ENCODE peak calls at places on chromosomes 16 and 17, in eight cellular contexts. B is left lung, J is pancreas, E is NB4, O is kidney epithelial cell, A is esophagus squamous epithelium, K is cardiac fibroblast, Q is tibial nerve. M is an unnamed sample.

GRCh38 chr16:53043986-53044571 is 8.6 kb downstream of the CHD9NB start:
- DNase-seq in E (no peak), J (peak; percentile 79), O (no peak), A (no peak), K (no peak), B (no peak), Q (no peak), M (peak; percentile 67)

GRCh38 chr16:2323701-2324100 is 16.8 kb downstream of the ABCA3 start:
- DNase-seq in O (no peak), A (no peak), J (no peak), E (no peak), Q (no peak), B (no peak), K (no peak), M (no peak)

GRCh38 chr17:38942641-38943040 is 17.2 kb downstream of the LASP1NB start:
- DNase-seq in A (no peak), J (no peak), E (no peak), K (no peak), B (no peak), Q (no peak), O (no peak), M (no peak)

GRCh38 chr17:39139137-39139516 is 12.3 kb downstream of the PLXDC1 start:
- DNase-seq in O (no peak), Q (no peak), A (no peak), B (no peak), J (no peak), E (no peak), K (peak; percentile 86), M (no peak)

GRCh38 chr16:1780677-1781072 is 1.7 kb downstream of the SPSB3 start:
- DNase-seq in E (no peak), A (no peak), K (no peak), O (no peak), Q (no peak), J (no peak), B (no peak), M (no peak)

GRCh38 chr17:41697122-41697962 is 8.7 kb downstream of the EIF1 start:
- DNase-seq in J (no peak), A (no peak), K (peak; percentile 72), O (no peak), E (peak; percentile 43), B (peak; percentile 74), Q (peak; percentile 87), M (no peak)

GRCh38 chr16:86987746-86988670 is 329.2 kb downstream of the C16orf95 start:
- DNase-seq in Q (no peak), J (no peak), K (no peak), B (peak; percentile 24), O (no peak), E (no peak), A (no peak), M (no peak)

GRCh38 chr16:28292731-28293588 is 635 bp downstream of the SBK1 start:
- DNase-seq in A (no peak), O (no peak), Q (no peak), J (peak; percentile 80), E (no peak), K (no peak), B (no peak), M (peak; percentile 38)

GRCh38 chr17:40326014-40326831 is 17.2 kb downstream of the RARA start:
- DNase-seq in A (no peak), B (no peak), O (no peak), E (no peak), K (no peak), Q (no peak), J (peak; percentile 37), M (no peak)

GRCh38 chr17:69501591-69502468 is 87.3 kb downstream of the MAP2K6 start:
- DNase-seq in A (no peak), K (peak; percentile 55), O (peak; percentile 63), J (no peak), B (peak; percentile 38), E (peak; percentile 8), Q (peak; percentile 30), M (peak; percentile 62)

GRCh38 chr17:47310186-47310733 is 13.5 kb upstream of the EFCAB13 start:
- DNase-seq in E (no peak), O (no peak), K (no peak), J (no peak), A (no peak), Q (no peak), B (no peak), M (peak; percentile 44)

GRCh38 chr17:66540131-66540781 is 237.8 kb downstream of the PRKCA start:
- DNase-seq in E (peak; percentile 20), A (no peak), O (peak; percentile 52), B (peak; percentile 44), Q (peak; percentile 38), K (peak; percentile 88), J (no peak), M (no peak)

GRCh38 chr17:3535253-3535995 is 22.2 kb downstream of the TRPV3 start:
- DNase-seq in Q (peak; percentile 54), K (peak; percentile 77), A (no peak), B (peak; percentile 44), J (peak; percentile 82), E (peak; percentile 40), O (no peak), M (peak; percentile 89)

GRCh38 chr16:50683689-50684374 is 2.7 kb upstream of the SNX20 start:
- DNase-seq in Q (no peak), J (no peak), O (no peak), E (peak; percentile 97), K (no peak), B (peak; percentile 63), A (no peak), M (no peak)

GRCh38 chr17:66675991-66676371 is 158.9 kb upstream of the CACNG5 start:
- DNase-seq in B (peak; percentile 64), Q (peak; percentile 54), K (no peak), J (no peak), E (no peak), A (no peak), O (no peak), M (no peak)

GRCh38 chr17:44733753-44734152 is 25.0 kb upstream of the ADAM11 start:
- DNase-seq in O (no peak), E (peak; percentile 32), Q (no peak), B (no peak), K (peak; percentile 8), J (no peak), A (no peak), M (no peak)
- TF ChIP-seq CTCF in O (peak; percentile 44), E (peak; percentile 31), Q (no peak), B (no peak), K (peak; percentile 33), J (no peak), A (no peak), M (peak; percentile 24)

GRCh38 chr17:75267403-75268232 is 3.4 kb downstream of the MIF4GD start:
- DNase-seq in J (no peak), B (no peak), A (no peak), E (peak; percentile 39), O (no peak), Q (no peak), K (no peak), M (no peak)
- TF ChIP-seq CTCF in J (no peak), B (no peak), A (no peak), E (no peak), O (no peak), Q (no peak), K (no peak), M (no peak)

GRCh38 chr17:74368341-74369152 is 1.2 kb downstream of the GPR142 start:
- DNase-seq in O (no peak), A (peak; percentile 12), J (peak; percentile 86), B (peak; percentile 67), E (peak; percentile 63), Q (peak; percentile 75), K (peak; percentile 64), M (peak; percentile 80)
- TF ChIP-seq CTCF in O (peak; percentile 98), A (peak; percentile 90), J (peak; percentile 89), B (peak; percentile 79), E (peak; percentile 94), Q (peak; percentile 95), K (peak; percentile 92), M (peak; percentile 96)

GRCh38 chr17:13909901-13910519 is 159.3 kb upstream of the COX10 start:
- DNase-seq in O (no peak), Q (no peak), J (no peak), K (no peak), B (no peak), A (no peak), E (no peak), M (no peak)
- TF ChIP-seq CTCF in O (no peak), Q (no peak), J (no peak), K (no peak), B (no peak), A (no peak), E (no peak), M (no peak)

GRCh38 chr17:34652001-34652400 is 72.6 kb downstream of the TMEM132E start:
- DNase-seq in A (no peak), J (no peak), K (no peak), Q (no peak), E (no peak), O (no peak), B (no peak), M (no peak)
- TF ChIP-seq CTCF in A (no peak), J (no peak), K (no peak), Q (no peak), E (no peak), O (no peak), B (no peak), M (no peak)

DNA sequence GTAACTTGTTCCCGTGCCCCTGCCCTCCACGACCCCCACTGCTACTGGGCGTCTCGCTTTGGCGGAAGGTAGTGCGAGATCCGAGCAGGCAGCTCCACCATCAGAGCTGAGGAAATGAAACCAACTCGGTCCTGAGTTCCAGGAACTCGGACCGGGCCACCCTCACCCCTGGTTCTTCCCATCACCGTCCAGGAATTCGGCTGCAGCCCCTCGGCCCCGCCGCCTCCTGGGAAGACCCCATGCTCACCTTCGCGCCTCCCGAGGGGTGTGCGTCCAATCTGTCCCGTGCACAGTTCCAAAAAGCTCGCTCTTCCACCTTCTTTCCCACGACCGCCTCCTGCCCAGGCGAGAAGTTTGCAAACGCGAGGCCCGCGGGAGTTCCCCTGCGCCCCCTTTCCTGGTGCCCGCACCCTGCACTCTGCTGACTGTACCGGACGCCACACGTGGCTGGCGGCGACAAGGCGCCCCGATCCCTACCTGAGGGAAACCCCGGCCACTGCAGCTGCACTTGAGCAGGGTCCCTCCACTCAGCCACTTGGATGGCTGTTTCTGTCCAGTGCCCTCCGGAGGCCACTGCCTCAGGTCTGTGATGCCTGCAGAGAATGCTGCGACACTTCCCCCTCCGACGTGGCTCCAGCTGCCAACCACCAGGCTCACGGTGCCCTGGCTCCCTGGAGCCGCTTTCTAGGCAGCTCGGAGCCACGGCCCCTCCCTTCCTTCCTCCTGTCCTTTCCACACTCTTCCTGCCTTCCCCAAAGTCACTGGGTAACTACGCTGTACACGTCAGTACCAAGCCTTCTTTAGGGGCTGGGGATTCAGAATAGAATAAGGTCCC is at the start of gene MLKL:
- DNase-seq in A (no peak), O (peak; percentile 16), J (peak; percentile 84), B (peak; percentile 77), Q (peak; percentile 35), K (peak; percentile 64), E (peak; percentile 92), M (peak; percentile 62)
- TF ChIP-seq CTCF in A (no peak), O (peak; percentile 9), J (no peak), B (no peak), Q (no peak), K (no peak), E (no peak), M (peak; percentile 30)

GRCh38 chr17:71458322-71458721 is 662.5 kb upstream of the SOX9 start:
- DNase-seq in J (no peak), K (no peak), Q (no peak), B (no peak), E (no peak), A (no peak), O (no peak), M (no peak)
- TF ChIP-seq CTCF in J (no peak), K (no peak), Q (no peak), B (no peak), E (no peak), A (no peak), O (no peak), M (no peak)

GRCh38 chr16:65126845-65127624 is 5.2 kb upstream of the CDH11 start:
- DNase-seq in Q (no peak), O (no peak), E (no peak), A (no peak), B (no peak), K (no peak), J (no peak), M (no peak)
- TF ChIP-seq CTCF in Q (peak; percentile 22), O (peak; percentile 16), E (peak; percentile 16), A (no peak), B (no peak), K (peak; percentile 48), J (no peak), M (peak; percentile 58)

M was measured in A673.